ENCODE peak calls at places on chromosomes 6 and 20, in six cellular contexts. I is IMR-90, U is H1, E is H9, S is mesenchymal stem cell, B is trophoblast cell. F is an unnamed sample.

GRCh38 chr6:5379647-5380242 is 118.4 kb downstream of the FARS2 start:
- DNase-seq in E (peak; percentile 59), B (peak; percentile 64), I (peak; percentile 44), U (peak; percentile 64), S (peak; percentile 32), F (peak; percentile 14)

GRCh38 chr20:51480507-51481270 is 61.8 kb downstream of the NFATC2 start:
- DNase-seq in U (no peak), I (no peak), S (no peak), E (no peak), B (no peak), F (no peak)

GRCh38 chr6:82067021-82067420 is 180.5 kb downstream of the IBTK start:
- DNase-seq in S (no peak), B (no peak), U (no peak), E (no peak), I (peak; percentile 3), F (no peak)

GRCh38 chr6:22149081-22149480 is 147.8 kb downstream of the PRL start:
- DNase-seq in I (no peak), S (no peak), U (no peak), B (no peak), E (no peak), F (no peak)

GRCh38 chr6:167778497-167779122 is 48.1 kb upstream of the AFDN start:
- DNase-seq in I (no peak), U (no peak), B (peak; percentile 88), S (no peak), E (no peak), F (no peak)

GRCh38 chr20:49385471-49385870 is 97.0 kb downstream of the KCNB1 start:
- DNase-seq in E (peak; percentile 43), S (peak; percentile 40), B (peak; percentile 63), I (peak; percentile 22), U (no peak), F (no peak)

GRCh38 chr20:34337982-34338756 is 24.9 kb upstream of the ITCH start:
- DNase-seq in E (no peak), B (no peak), I (no peak), S (no peak), U (no peak), F (no peak)

GRCh38 chr20:64139200-64140081 is 24.8 kb upstream of the MYT1 start:
- DNase-seq in S (no peak), I (no peak), E (no peak), U (peak; percentile 42), B (no peak), F (no peak)

GRCh38 chr6:90044833-90045337 is 150.6 kb downstream of the GJA10 start:
- DNase-seq in B (peak; percentile 7), U (no peak), S (peak; percentile 53), I (peak; percentile 88), E (no peak), F (no peak)

GRCh38 chr20:46022411-46023147 is 6.4 kb upstream of the SLC12A5 start:
- DNase-seq in B (peak; percentile 63), I (peak; percentile 9), U (peak; percentile 92), E (peak; percentile 78), S (no peak), F (no peak)
- H4K91ac ChIP-seq in B (no peak overlapping the region), I (no peak overlapping the region), U (no peak overlapping the region), E (no peak overlapping the region), S (no peak overlapping the region), F (no peak overlapping the region)

GRCh38 chr6:44072959-44073611 is 54.2 kb downstream of the MRPL14 start:
- DNase-seq in S (peak; percentile 82), U (peak; percentile 84), I (peak; percentile 88), B (peak; percentile 83), E (peak; percentile 87), F (peak; percentile 85)

GRCh38 chr6:44075137-44076015 is 51.9 kb downstream of the MRPL14 start:
- DNase-seq in U (no peak), S (no peak), E (no peak), I (no peak), B (no peak), F (no peak)

GRCh38 chr6:44072452-44072958 is 54.7 kb downstream of the MRPL14 start:
- DNase-seq in S (no peak), B (no peak), I (no peak), U (no peak), E (no peak), F (no peak)

GRCh38 chr6:44074383-44075136 is 52.7 kb downstream of the MRPL14 start:
- DNase-seq in I (peak; percentile 87), E (peak; percentile 78), B (peak; percentile 80), U (peak; percentile 81), S (peak; percentile 85), F (peak; percentile 80)

GRCh38 chr6:44073612-44074382 is 53.5 kb downstream of the MRPL14 start:
- DNase-seq in B (peak; percentile 61), U (peak; percentile 74), E (peak; percentile 65), I (no peak), S (peak; percentile 48), F (no peak)
- H2AK5ac ChIP-seq in B (no peak overlapping the region), U (no peak overlapping the region), E (no peak overlapping the region), I (peak overlapping the region; percentile 100), S (peak overlapping the region; percentile 87), F (peak overlapping the region; percentile 99)

GRCh38 chr6:129785081-129785755 is 75.2 kb upstream of the ARHGAP18 start:
- DNase-seq in I (peak; percentile 42), S (no peak), U (no peak), E (no peak), B (no peak), F (no peak)
- H2AFZ ChIP-seq in I (no peak overlapping the region), S (no peak overlapping the region), U (no peak overlapping the region), E (no peak overlapping the region), B (no peak overlapping the region), F (no peak overlapping the region)

GRCh38 chr6:33967966-33968724 is 164.3 kb upstream of the MLN start:
- DNase-seq in U (no peak), S (peak; percentile 2), I (no peak), E (peak; percentile 63), B (peak; percentile 19), F (no peak)
- H4K91ac ChIP-seq in U (no peak overlapping the region), S (no peak overlapping the region), I (no peak overlapping the region), E (no peak overlapping the region), B (no peak overlapping the region), F (no peak overlapping the region)

GRCh38 chr6:11656486-11656885 is 118.9 kb downstream of the TMEM170B start:
- DNase-seq in I (no peak), U (no peak), E (no peak), S (no peak), B (no peak), F (no peak)

GRCh38 chr6:11650711-11651110 is 113.2 kb downstream of the TMEM170B start:
- DNase-seq in E (no peak), U (no peak), I (no peak), S (peak; percentile 36), B (no peak), F (no peak)

GRCh38 chr6:11654876-11655275 is 117.3 kb downstream of the TMEM170B start:
- DNase-seq in U (no peak), B (peak; percentile 80), S (peak; percentile 24), I (peak; percentile 81), E (no peak), F (no peak)

GRCh38 chr6:11650297-11650696 is 112.7 kb downstream of the TMEM170B start:
- DNase-seq in I (peak; percentile 90), U (peak; percentile 64), S (peak; percentile 67), E (peak; percentile 83), B (peak; percentile 8), F (peak; percentile 61)

GRCh38 chr6:11653028-11653583 is 115.6 kb downstream of the TMEM170B start:
- DNase-seq in U (no peak), S (peak; percentile 94), B (peak; percentile 84), I (peak; percentile 97), E (no peak), F (no peak)
- H2AK5ac ChIP-seq in U (peak overlapping the region; percentile 79), S (no peak overlapping the region), B (no peak overlapping the region), I (peak overlapping the region; percentile 78), E (no peak overlapping the region), F (no peak overlapping the region)

GRCh38 chr6:112464901-112465661 is 118.0 kb downstream of the RFPL4B start:
- DNase-seq in S (no peak), B (no peak), U (no peak), I (no peak), E (no peak), F (no peak)
- H2AFZ ChIP-seq in S (no peak overlapping the region), B (no peak overlapping the region), U (no peak overlapping the region), I (no peak overlapping the region), E (peak overlapping the region; percentile 45), F (peak overlapping the region; percentile 29)

GRCh38 chr20:58699246-58700107 is 6.9 kb downstream of the NPEPL1 start:
- DNase-seq in E (peak; percentile 23), I (no peak), S (no peak), U (no peak), B (no peak), F (no peak)
- H4K91ac ChIP-seq in E (no peak overlapping the region), I (no peak overlapping the region), S (no peak overlapping the region), U (no peak overlapping the region), B (no peak overlapping the region), F (no peak overlapping the region)

F was measured in neuronal stem cell.